ENCODE peak calls at places on chromosomes 3 and 15, in five cellular contexts. I is astrocyte, G is IMR-90, X is K562, B is DND-41. Y is an unnamed sample. For H3K9me3, H4K20me1 and H3K4me1, the result is how much of the 10 kb centered on the place peaks cover.

GRCh38 chr3:30934208-30934550 is 39.7 kb upstream of the GADL1 start:
- DNase-seq in I (peak), G (peak), X (no peak), B (peak), Y (peak)

GRCh38 chr15:81895723-81896122 is 150.1 kb downstream of the MEX3B start:
- DNase-seq in I (no peak), G (peak), X (no peak), B (no peak), Y (no peak)

GRCh38 chr3:188272481-188273372 is 118.8 kb downstream of the LPP start:
- DNase-seq in I (peak), G (peak), X (no peak), B (no peak), Y (no peak)

GRCh38 chr3:42526616-42527367 is 24.3 kb downstream of the VIPR1 start:
- DNase-seq in I (no peak), G (no peak), X (peak), B (peak), Y (no peak)

GRCh38 chr15:41169784-41170183 is 53.7 kb upstream of the INO80 start:
- DNase-seq in I (no peak), G (no peak), X (no peak), B (no peak), Y (peak)

GRCh38 chr3:43995078-43995928 is 246.4 kb upstream of the TOPAZ1 start:
- DNase-seq in I (no peak), G (no peak), X (no peak), B (no peak), Y (peak)

GRCh38 chr15:90957105-90957790 is 2.6 kb downstream of the RCCD1 start:
- DNase-seq in I (peak), G (peak), X (no peak), B (no peak), Y (no peak)

GRCh38 chr3:31534036-31534435 is 1.3 kb downstream of the STT3B start:
- DNase-seq in I (peak), G (peak), X (no peak), B (no peak), Y (peak)

GRCh38 chr3:4805662-4806061 is 173.6 kb upstream of the BHLHE40 start:
- DNase-seq in I (no peak), G (no peak), X (no peak), B (no peak), Y (no peak)

GRCh38 chr15:96585634-96586386 is 255.3 kb downstream of the NR2F2 start:
- DNase-seq in I (no peak), G (peak), X (no peak), B (no peak), Y (no peak)

GRCh38 chr3:172161959-172162358 is 122.6 kb downstream of the FNDC3B start:
- DNase-seq in I (no peak), G (no peak), X (no peak), B (no peak), Y (no peak)

GRCh38 chr3:71673486-71673885 is 51.7 kb downstream of the EIF4E3 start:
- DNase-seq in I (peak), G (peak), X (no peak), B (no peak), Y (no peak)

GRCh38 chr3:149393355-149394165 is 16.1 kb upstream of the TM4SF1 start:
- DNase-seq in I (peak), G (peak), X (peak), B (peak), Y (peak)

GRCh38 chr15:28110416-28110975 is 11.4 kb upstream of the OCA2 start:
- DNase-seq in I (no peak), G (no peak), X (no peak), B (no peak), Y (no peak)

GRCh38 chr3:10417849-10418248 is 87.5 kb downstream of the ATP2B2 start:
- DNase-seq in I (peak), G (peak), X (peak), B (no peak), Y (peak)

GRCh38 chr3:169758353-169758994 is 6.4 kb downstream of the TERC start:
- DNase-seq in I (no peak), G (no peak), X (no peak), B (no peak), Y (no peak)

GRCh38 chr15:72911658-72912057 is 128.1 kb upstream of the ADPGK start:
- DNase-seq in I (no peak), G (no peak), X (no peak), B (no peak), Y (no peak)

GRCh38 chr3:150005243-150006102 is 34.8 kb upstream of the PFN2 start:
- DNase-seq in I (peak), G (peak), X (no peak), B (no peak), Y (no peak)

GRCh38 chr15:60620707-60621106 is 141.8 kb upstream of the ICE2 start:
- DNase-seq in I (peak), G (peak), X (no peak), B (no peak), Y (no peak)

GRCh38 chr3:115790759-115791158 is 167.4 kb downstream of the GAP43 start:
- DNase-seq in I (peak), G (peak), X (peak), B (no peak), Y (no peak)

GRCh38 chr3:49313902-49314676 is 25.8 kb downstream of the USP4 start:
- DNase-seq in I (no peak), G (peak), X (no peak), B (no peak), Y (no peak)

GRCh38 chr3:118846176-118846575 is 188.5 kb downstream of the IGSF11 start:
- DNase-seq in I (no peak), G (no peak), X (no peak), B (no peak), Y (no peak)
- H3K9me3 ChIP-seq in I (under half), G (under half), X (under half), B (under half), Y (under half)

GRCh38 chr15:57079446-57079845 is 161.0 kb downstream of the TCF12 start:
- DNase-seq in I (peak), G (no peak), X (no peak), B (peak), Y (no peak)
- H4K20me1 ChIP-seq in I (under half), G (under half), X (under half), B (under half), Y (under half)

DNA sequence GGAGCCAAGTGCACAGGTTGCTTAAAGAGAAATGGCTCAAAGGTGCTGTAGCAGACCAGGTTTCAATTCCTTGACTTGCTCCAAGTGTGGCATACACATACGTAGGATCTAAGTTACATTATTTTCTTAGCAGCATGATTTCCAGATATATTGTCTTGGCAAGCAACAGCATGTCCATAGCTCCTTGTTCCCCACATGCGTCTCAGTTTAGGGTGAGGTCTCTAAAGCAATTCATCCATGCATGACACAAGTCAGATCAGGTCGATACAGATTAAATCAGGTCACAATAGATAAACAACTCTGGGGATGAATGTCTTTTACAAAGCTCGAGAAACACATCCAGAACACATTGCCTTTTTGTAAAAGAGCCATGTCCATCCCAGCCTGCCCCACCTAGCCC is 109.0 kb upstream of the ABHD17C start:
- DNase-seq in I (no peak), G (no peak), X (no peak), B (no peak), Y (no peak)
- H3K4me1 ChIP-seq in I (under half), G (under half), X (under half), B (under half), Y (under half)

GRCh38 chr15:35362195-35362829 is 183.7 kb downstream of the DPH6 start:
- DNase-seq in I (peak), G (peak), X (no peak), B (no peak), Y (no peak)

GRCh38 chr15:35358824-35359223 is 187.1 kb downstream of the DPH6 start:
- DNase-seq in I (no peak), G (no peak), X (no peak), B (no peak), Y (no peak)
- H3K9me3 ChIP-seq in I (under half), G (under half), X (under half), B (under half), Y (under half)

DNA sequence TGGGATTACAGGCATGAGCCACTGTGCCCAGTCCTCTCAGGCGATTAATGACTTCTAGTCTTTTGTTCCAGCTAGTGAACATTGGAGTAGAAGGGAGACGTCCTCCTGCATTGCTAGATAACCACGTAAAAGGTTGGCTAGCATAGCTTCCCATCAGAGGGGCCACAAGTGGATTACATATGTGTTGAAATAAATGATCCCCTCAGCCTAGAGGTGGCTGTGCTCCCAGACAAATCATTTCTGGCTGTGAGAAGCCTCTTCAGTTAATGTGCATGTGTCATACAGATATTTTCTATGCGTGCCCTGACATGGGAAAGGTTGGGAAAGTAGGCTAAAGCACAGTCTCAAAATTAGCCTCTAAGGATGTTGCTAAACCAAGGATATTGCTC is 17.7 kb downstream of the USP3 start:
- DNase-seq in I (peak), G (no peak), X (no peak), B (no peak), Y (no peak)
- H4K20me1 ChIP-seq in I (half or more), G (half or more), X (under half), B (half or more), Y (under half)

DNA sequence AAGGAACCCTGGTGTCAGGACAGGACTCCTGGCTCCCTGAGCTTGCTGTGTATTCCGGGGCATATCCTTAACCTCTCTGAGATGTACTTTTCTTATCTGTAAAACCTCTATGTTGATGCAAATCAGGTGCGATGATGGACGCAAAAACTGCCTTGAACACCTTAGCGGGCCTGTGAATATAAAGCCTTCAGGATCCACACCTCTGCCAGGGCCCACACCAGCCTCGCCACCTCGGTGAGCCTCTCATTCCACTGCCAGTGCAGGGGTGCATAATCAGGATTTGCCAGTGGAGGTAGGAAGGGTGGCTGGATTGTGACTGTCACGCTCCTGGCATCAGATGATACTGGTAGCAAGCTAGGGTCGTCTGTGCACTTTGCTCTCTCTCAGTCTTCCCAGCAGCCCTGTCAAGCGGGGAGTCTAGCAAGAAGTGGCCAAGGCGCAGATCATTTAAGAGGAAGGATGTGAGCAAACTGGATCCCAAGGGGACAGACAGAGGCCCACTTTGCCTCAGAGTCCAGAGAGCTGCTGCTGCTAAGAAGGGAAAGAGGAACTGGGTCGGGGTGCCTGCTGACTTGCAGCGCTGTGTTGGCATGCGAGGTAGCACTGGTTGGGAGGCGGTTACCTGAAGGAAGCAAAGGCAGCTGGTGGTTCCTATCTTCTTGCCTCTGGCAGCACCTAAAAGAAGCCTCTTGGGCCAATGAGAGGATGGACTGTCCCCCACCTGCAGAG is 27.9 kb downstream of the SMAD3 start:
- DNase-seq in I (no peak), G (no peak), X (no peak), B (no peak), Y (peak)
- H3K4me1 ChIP-seq in I (half or more), G (half or more), X (half or more), B (under half), Y (half or more)

Y was measured in OCI-LY7.